ENCODE peak calls at places on chromosomes 7 and 10, in six cellular contexts. R is A549, A is K562, Z is HepG2, B is GM12878, G is upper lobe of left lung. H is an unnamed sample.

GRCh38 chr10:90168244-90168643 is 466.9 kb downstream of the KIF20B start:
- ATAC-seq in R (no peak), A (no peak), Z (no peak), B (peak; percentile 20), G (no peak), H (no peak)

GRCh38 chr10:101062231-101063161 is 707 bp downstream of the KAZALD1 start:
- ATAC-seq in R (peak; percentile 23), A (peak; percentile 62), Z (peak; percentile 56), B (peak; percentile 59), G (peak; percentile 36), H (no peak)

GRCh38 chr7:156001496-156002260 is 189.4 kb upstream of the SHH start:
- ATAC-seq in R (no peak), A (no peak), Z (no peak), B (no peak), G (no peak), H (no peak)

GRCh38 chr10:43214071-43214955 is 52.6 kb downstream of the RASGEF1A start:
- ATAC-seq in R (no peak), A (no peak), Z (peak; percentile 16), B (no peak), G (no peak), H (no peak)

GRCh38 chr7:16708496-16708895 is 45.1 kb upstream of the TSPAN13 start:
- ATAC-seq in R (no peak), A (no peak), Z (no peak), B (no peak), G (no peak), H (no peak)

GRCh38 chr10:13113544-13113943 is 13.6 kb downstream of the OPTN start:
- ATAC-seq in R (no peak), A (peak; percentile 31), Z (no peak), B (no peak), G (no peak), H (no peak)

GRCh38 chr10:5486852-5487235 is 12.5 kb downstream of the CALML5 start:
- ATAC-seq in R (no peak), A (peak; percentile 76), Z (peak; percentile 29), B (no peak), G (no peak), H (no peak)

GRCh38 chr7:78420001-78420400 is 621.4 kb downstream of the PHTF2 start:
- ATAC-seq in R (no peak), A (no peak), Z (no peak), B (no peak), G (no peak), H (no peak)

GRCh38 chr7:116194115-116194514 is 16.2 kb upstream of the TES start:
- ATAC-seq in R (no peak), A (no peak), Z (no peak), B (no peak), G (no peak), H (no peak)

GRCh38 chr10:71757450-71757918 is 15.8 kb downstream of the VSIR start:
- ATAC-seq in R (no peak), A (no peak), Z (peak; percentile 6), B (no peak), G (no peak), H (no peak)

GRCh38 chr10:73808021-73808815 is 3.2 kb downstream of the NDST2 start:
- ATAC-seq in R (no peak), A (no peak), Z (no peak), B (no peak), G (no peak), H (no peak)

GRCh38 chr7:69994907-69995542 is 396.8 kb downstream of the AUTS2 start:
- ATAC-seq in R (no peak), A (no peak), Z (no peak), B (no peak), G (no peak), H (no peak)

GRCh38 chr7:32481921-32482320 is 8.3 kb downstream of the LSM5 start:
- ATAC-seq in R (no peak), A (peak; percentile 68), Z (peak; percentile 67), B (no peak), G (no peak), H (no peak)

GRCh38 chr7:5492249-5493020 is 68.8 kb upstream of the TNRC18 start:
- ATAC-seq in R (no peak), A (peak; percentile 39), Z (no peak), B (no peak), G (no peak), H (no peak)

GRCh38 chr10:12868229-12868628 is 133.3 kb downstream of the CCDC3 start:
- ATAC-seq in R (no peak), A (no peak), Z (no peak), B (no peak), G (no peak), H (no peak)

GRCh38 chr10:88347022-88347421 is 236.1 kb downstream of the RNLS start:
- ATAC-seq in R (no peak), A (no peak), Z (no peak), B (no peak), G (no peak), H (no peak)

GRCh38 chr10:96327462-96327861 is 23.2 kb downstream of the DNTT start:
- ATAC-seq in R (no peak), A (no peak), Z (no peak), B (no peak), G (no peak), H (no peak)

GRCh38 chr7:111092406-111093160 is 1.7 kb downstream of the LRRN3 start:
- ATAC-seq in R (no peak), A (no peak), Z (no peak), B (peak; percentile 50), G (no peak), H (no peak)

GRCh38 chr7:25636871-25637283 is 408.6 kb upstream of the NPVF start:
- ATAC-seq in R (no peak), A (no peak), Z (no peak), B (no peak), G (peak; percentile 12), H (peak; percentile 18)

GRCh38 chr10:458466-458865 is 231.0 kb downstream of the DIP2C start:
- ATAC-seq in R (no peak), A (no peak), Z (no peak), B (no peak), G (no peak), H (peak; percentile 84)

GRCh38 chr10:60130130-60130579 is 223.8 kb upstream of the CCDC6 start:
- ATAC-seq in R (no peak), A (peak; percentile 99), Z (no peak), B (peak; percentile 72), G (no peak), H (no peak)

GRCh38 chr7:34756691-34757090 is 98.7 kb downstream of the NPSR1 start:
- ATAC-seq in R (no peak), A (no peak), Z (no peak), B (no peak), G (no peak), H (no peak)
- H3K4me1 ChIP-seq in R (peaks cover 30% of the 10 kb centered on the region), A (no peaks in the 10 kb centered on the region), Z (peaks cover 57% of the 10 kb centered on the region), B (no peaks in the 10 kb centered on the region), G (no peaks in the 10 kb centered on the region), H (no peaks in the 10 kb centered on the region)

GRCh38 chr7:47707596-47707995 is 125.7 kb upstream of the TNS3 start:
- ATAC-seq in R (no peak), A (no peak), Z (no peak), B (no peak), G (no peak), H (no peak)

GRCh38 chr7:47697533-47697932 is 115.6 kb upstream of the TNS3 start:
- ATAC-seq in R (no peak), A (no peak), Z (no peak), B (no peak), G (no peak), H (no peak)

GRCh38 chr7:47698386-47698785 is 116.5 kb upstream of the TNS3 start:
- ATAC-seq in R (no peak), A (no peak), Z (peak; percentile 33), B (no peak), G (no peak), H (no peak)

GRCh38 chr7:47702096-47702495 is 120.2 kb upstream of the TNS3 start:
- ATAC-seq in R (no peak), A (no peak), Z (no peak), B (no peak), G (no peak), H (no peak)
- TF ChIP-seq EP300 in R (no peak), A (no peak), Z (no peak), B (no peak), G (no peak), H (no peak)

DNA sequence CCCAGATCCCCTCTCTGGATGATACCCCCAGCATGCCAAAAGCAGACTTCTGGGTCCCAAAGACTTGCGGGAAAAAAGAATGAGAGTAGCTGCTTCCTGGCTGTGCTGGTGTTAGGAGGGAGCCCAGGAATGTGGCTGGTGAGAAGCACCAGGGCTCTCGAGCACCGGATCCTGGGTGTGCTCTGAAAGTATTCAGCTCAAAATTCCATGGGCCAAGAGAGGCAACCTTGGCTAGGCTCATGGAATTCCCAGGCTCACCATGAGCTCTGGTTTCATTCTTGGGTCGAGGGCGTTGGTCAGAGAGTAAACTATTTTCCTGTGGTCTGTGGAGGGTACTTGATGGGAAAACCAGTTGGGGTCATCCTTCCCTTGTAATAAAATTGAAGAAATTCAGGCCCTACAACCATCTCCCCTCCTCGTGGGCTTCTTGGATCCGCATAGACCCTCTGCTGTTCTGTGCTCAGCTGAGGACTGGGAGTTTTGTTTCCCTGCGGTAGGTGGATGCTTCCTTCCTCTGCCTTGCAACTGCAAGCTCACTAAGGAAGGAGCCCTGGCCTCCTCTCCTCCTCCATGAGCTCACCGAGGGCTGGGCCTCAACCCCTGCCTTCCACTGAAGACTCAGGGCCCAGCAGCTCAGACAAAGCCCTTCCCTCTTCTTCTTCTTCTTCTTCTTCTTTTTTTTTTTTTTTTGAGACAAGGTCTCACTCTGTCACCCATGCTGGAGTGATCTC is 34.5 kb upstream of the AQP1 start:
- ATAC-seq in R (no peak), A (no peak), Z (no peak), B (no peak), G (no peak), H (no peak)
- H3K27ac ChIP-seq in R (no peak overlapping the region), A (no peak overlapping the region), Z (no peak overlapping the region), B (no peak overlapping the region), G (peak overlapping the region; percentile 47), H (no peak overlapping the region)

GRCh38 chr10:34648919-34649318 is 166.2 kb downstream of the PARD3 start:
- ATAC-seq in R (no peak), A (no peak), Z (no peak), B (peak; percentile 58), G (no peak), H (no peak)

GRCh38 chr10:34647157-34647556 is 167.9 kb downstream of the PARD3 start:
- ATAC-seq in R (no peak), A (no peak), Z (peak; percentile 73), B (no peak), G (no peak), H (no peak)

GRCh38 chr10:34649385-34649784 is 165.7 kb downstream of the PARD3 start:
- ATAC-seq in R (no peak), A (no peak), Z (no peak), B (no peak), G (no peak), H (no peak)

GRCh38 chr10:34647848-34648247 is 167.2 kb downstream of the PARD3 start:
- ATAC-seq in R (no peak), A (no peak), Z (no peak), B (no peak), G (no peak), H (no peak)

GRCh38 chr10:34648507-34648906 is 166.6 kb downstream of the PARD3 start:
- ATAC-seq in R (no peak), A (no peak), Z (no peak), B (no peak), G (no peak), H (no peak)
- H3K4me1 ChIP-seq in R (no peaks in the 10 kb centered on the region), A (no peaks in the 10 kb centered on the region), Z (peaks cover 20% of the 10 kb centered on the region), B (no peaks in the 10 kb centered on the region), G (peaks cover 6% of the 10 kb centered on the region), H (no peaks in the 10 kb centered on the region)

H was measured in gastroesophageal sphincter.